ENCODE peak calls at places on chromosomes 11 and 22, in nine cellular contexts. K is GM23338, F is OCI-LY7, G is GM23248, O is MM.1S, U is neural progenitor cell, R is hepatocyte, L is HCT116, P is SK-N-SH. E is an unnamed sample.

GRCh38 chr22:48705917-48706605 is 1121.6 kb downstream of the BRD1 start:
- DNase-seq in K (no peak), F (no peak), G (no peak), O (no peak), U (no peak), R (no peak), L (no peak), P (no peak), E (no peak)

GRCh38 chr11:82960000-82960778 is 58.7 kb downstream of the DDIAS start:
- DNase-seq in K (no peak), F (peak), G (no peak), O (peak), U (no peak), R (no peak), L (no peak), P (no peak), E (no peak)

GRCh38 chr11:123307276-123307675 is 112.2 kb upstream of the CLMP start:
- DNase-seq in K (no peak), F (no peak), G (no peak), O (no peak), U (no peak), R (no peak), L (no peak), P (no peak), E (no peak)

GRCh38 chr11:26229270-26229669 is 102.7 kb upstream of the ANO3 start:
- DNase-seq in K (no peak), F (no peak), G (peak), O (no peak), U (no peak), R (no peak), L (no peak), P (no peak), E (peak)

GRCh38 chr11:134126197-134126822 is 57.4 kb downstream of the JAM3 start:
- DNase-seq in K (peak), F (no peak), G (peak), O (no peak), U (no peak), R (peak), L (no peak), P (peak), E (peak)

GRCh38 chr22:44909241-44909640 is 100.6 kb downstream of the PHF21B start:
- DNase-seq in K (no peak), F (no peak), G (no peak), O (no peak), U (no peak), R (no peak), L (no peak), P (no peak), E (no peak)

GRCh38 chr11:24271798-24272197 is 225.1 kb upstream of the LUZP2 start:
- DNase-seq in K (no peak), F (no peak), G (no peak), O (no peak), U (no peak), R (no peak), L (no peak), P (peak), E (no peak)

GRCh38 chr22:50326959-50327710 is at the start of gene DENND6B:
- DNase-seq in K (peak), F (peak), G (peak), O (peak), U (peak), R (peak), L (no peak), P (peak), E (peak)

GRCh38 chr22:44245867-44246266 is 65.1 kb downstream of the PARVG start:
- DNase-seq in K (no peak), F (no peak), G (no peak), O (no peak), U (no peak), R (no peak), L (no peak), P (no peak), E (no peak)

GRCh38 chr11:11230802-11231562 is 122.1 kb downstream of the CSNK2A3 start:
- DNase-seq in K (peak), F (peak), G (peak), O (no peak), U (peak), R (no peak), L (peak), P (peak), E (peak)

GRCh38 chr11:74546752-74547151 is 45.6 kb upstream of the POLD3 start:
- DNase-seq in K (no peak), F (no peak), G (no peak), O (no peak), U (no peak), R (peak), L (no peak), P (no peak), E (peak)

DNA sequence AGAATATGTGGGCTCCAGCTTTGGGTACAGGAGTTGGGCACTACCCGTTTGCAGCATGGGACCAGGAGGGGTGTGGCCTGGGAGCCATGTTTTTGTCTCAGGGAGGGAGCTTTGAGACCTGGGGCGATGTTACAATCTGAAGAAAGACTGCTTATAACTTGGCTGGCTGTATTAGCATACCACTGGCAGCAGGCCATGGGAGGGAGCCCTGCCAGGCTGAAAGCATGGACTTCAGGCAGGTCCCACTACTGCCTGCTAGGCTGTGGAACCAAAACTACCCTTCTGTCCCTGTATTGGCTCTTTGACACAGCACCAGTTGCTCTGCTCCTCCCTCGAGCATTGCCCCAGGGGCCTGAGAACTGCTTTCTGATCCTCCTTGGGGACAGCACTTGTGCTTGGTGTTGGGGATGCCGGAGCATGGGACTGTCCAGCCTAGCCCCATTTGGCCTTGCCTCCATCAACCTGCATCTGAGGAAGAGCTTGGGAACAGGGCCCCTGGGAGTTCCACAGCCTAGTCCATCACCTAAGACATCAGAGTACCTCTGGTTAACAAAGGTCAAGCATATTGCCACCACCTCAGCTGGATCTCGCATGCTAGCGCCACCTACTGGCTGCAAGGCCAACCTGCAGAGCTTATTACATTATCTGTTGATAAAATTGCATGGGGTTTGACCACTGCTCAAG is 217.4 kb downstream of the SBF2 start:
- DNase-seq in K (peak), F (peak), G (peak), O (peak), U (peak), R (peak), L (peak), P (no peak), E (peak)
- TF ChIP-seq EZH2phosphoT487 in K (no peak), F (no peak), G (no peak), O (no peak), U (no peak), R (no peak), L (no peak), P (no peak), E (no peak)

DNA sequence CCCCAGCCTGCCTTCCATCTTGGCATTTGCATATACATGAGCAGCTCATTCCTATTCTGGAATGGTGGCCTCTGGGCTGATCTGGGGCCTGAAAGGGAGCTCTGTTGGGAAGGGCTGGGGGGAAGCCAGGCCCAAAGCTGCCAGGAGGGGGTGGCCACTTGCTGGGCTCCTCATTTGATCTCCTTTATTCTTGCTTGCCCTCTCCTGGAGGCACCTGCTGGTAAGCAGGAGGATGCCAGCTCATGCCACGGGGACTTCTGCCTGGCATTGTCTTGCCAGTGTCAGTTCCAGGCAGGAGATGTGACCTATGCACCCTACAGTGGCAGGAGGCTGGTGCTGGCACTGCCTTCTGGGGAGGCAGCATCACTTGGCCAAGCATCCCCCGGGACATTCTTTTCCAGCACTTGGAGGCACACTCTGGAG is 128.2 kb downstream of the NTM start:
- DNase-seq in K (peak), F (no peak), G (no peak), O (no peak), U (peak), R (no peak), L (no peak), P (no peak), E (no peak)
- TF ChIP-seq EZH2phosphoT487 in K (no peak), F (no peak), G (no peak), O (no peak), U (no peak), R (no peak), L (no peak), P (no peak), E (no peak)

GRCh38 chr11:75934851-75935250 is 119.8 kb downstream of the UVRAG start:
- DNase-seq in K (no peak), F (no peak), G (no peak), O (no peak), U (no peak), R (no peak), L (no peak), P (no peak), E (no peak)
- TF ChIP-seq EZH2phosphoT487 in K (no peak), F (no peak), G (no peak), O (no peak), U (no peak), R (no peak), L (no peak), P (no peak), E (no peak)

GRCh38 chr11:5992604-5993251 is 5.9 kb upstream of the OR52L1 start:
- DNase-seq in K (peak), F (peak), G (peak), O (peak), U (peak), R (peak), L (peak), P (peak), E (peak)
- TF ChIP-seq EZH2phosphoT487 in K (no peak), F (no peak), G (no peak), O (no peak), U (no peak), R (no peak), L (no peak), P (no peak), E (no peak)

GRCh38 chr11:36164522-36165250 is 124.5 kb downstream of the COMMD9 start:
- DNase-seq in K (no peak), F (no peak), G (peak), O (no peak), U (no peak), R (no peak), L (no peak), P (no peak), E (peak)
- TF ChIP-seq EZH2phosphoT487 in K (no peak), F (no peak), G (no peak), O (no peak), U (no peak), R (no peak), L (no peak), P (no peak), E (no peak)

E was measured in PC-3.